ENCODE peak calls at places on chromosomes 13 and 19, in ten cellular contexts. R is breast epithelium, Q is iPS-NIHi11, F is T-cell, O is amygdala, G is tibial artery, W is COR-L47, U is AG20443, T is lung, M is HT1080. J is an unnamed sample.

GRCh38 chr19:16702123-16702522 is 17.5 kb upstream of the NWD1 start:
- DNase-seq in Q (no peak), U (peak; percentile 78), O (no peak), T (peak; percentile 30), M (no peak), F (no peak), W (no peak), R (no peak), G (peak; percentile 36), J (no peak)

GRCh38 chr19:18671303-18672043 is 12.0 kb upstream of the CRTC1 start:
- DNase-seq in O (no peak), W (no peak), F (no peak), G (no peak), T (no peak), Q (no peak), U (no peak), M (no peak), R (no peak), J (no peak)

GRCh38 chr13:75421133-75421532 is 60.8 kb downstream of the TBC1D4 start:
- DNase-seq in U (no peak), Q (no peak), M (no peak), G (no peak), O (no peak), T (no peak), F (no peak), R (no peak), W (no peak), J (no peak)

GRCh38 chr13:92694047-92694446 is 532.6 kb upstream of the GPC6 start:
- DNase-seq in O (no peak), R (no peak), G (no peak), W (no peak), F (no peak), T (no peak), Q (no peak), U (no peak), M (no peak), J (no peak)

GRCh38 chr13:76397413-76397812 is 488.8 kb downstream of the KCTD12 start:
- DNase-seq in G (no peak), T (no peak), R (no peak), O (no peak), Q (no peak), F (no peak), U (no peak), M (no peak), W (no peak), J (no peak)

GRCh38 chr19:57350877-57351805 is at the start of gene ZNF304:
- DNase-seq in R (peak; percentile 90), Q (peak; percentile 99), T (peak; percentile 93), M (peak; percentile 95), U (peak; percentile 97), O (peak; percentile 93), F (peak; percentile 79), W (peak; percentile 93), G (peak; percentile 92), J (peak; percentile 93)

GRCh38 chr19:18357442-18358264 is 17.3 kb downstream of the PGPEP1 start:
- DNase-seq in U (no peak), W (no peak), T (no peak), F (no peak), M (no peak), R (no peak), O (no peak), Q (no peak), G (no peak), J (no peak)

GRCh38 chr13:113220877-113221276 is 11.5 kb downstream of the CUL4A start:
- DNase-seq in G (no peak), O (no peak), T (no peak), M (peak; percentile 11), W (no peak), R (no peak), F (no peak), Q (no peak), U (no peak), J (no peak)

GRCh38 chr19:29858000-29858596 is 46.3 kb downstream of the CCNE1 start:
- DNase-seq in F (peak; percentile 37), O (no peak), Q (peak; percentile 78), U (no peak), W (peak; percentile 14), M (no peak), R (peak; percentile 53), T (peak; percentile 37), G (no peak), J (no peak)